ENCODE peak calls at places on chromosome 18, in six cellular contexts. J, F, H, B, T and L are unnamed samples.

GRCh38 chr18:57837917-57838548 is 34.9 kb upstream of the ATP8B1 start:
- DNase-seq in B (no peak), F (peak; percentile 37), J (no peak), H (no peak), T (no peak), L (no peak)

GRCh38 chr18:48140738-48141137 is 210.3 kb upstream of the SMAD2 start:
- DNase-seq in H (no peak), F (no peak), J (no peak), B (no peak), T (no peak), L (no peak)

GRCh38 chr18:54388203-54389142 is 30.8 kb downstream of the C18orf54 start:
- DNase-seq in J (no peak), T (peak; percentile 70), F (peak; percentile 85), B (peak; percentile 52), H (peak; percentile 62), L (no peak)

GRCh38 chr18:46546111-46546640 is 110.8 kb downstream of the LOXHD1 start:
- DNase-seq in B (no peak), H (no peak), J (no peak), F (no peak), T (no peak), L (no peak)

GRCh38 chr18:24414349-24415003 is 12.0 kb upstream of the IMPACT start:
- DNase-seq in J (no peak), T (no peak), B (no peak), H (no peak), F (no peak), L (no peak)

GRCh38 chr18:63207154-63207790 is 112.3 kb downstream of the BCL2 start:
- DNase-seq in B (no peak), F (no peak), H (no peak), T (no peak), J (no peak), L (no peak)

GRCh38 chr18:73895701-73896100 is 251.9 kb downstream of the FBXO15 start:
- DNase-seq in T (no peak), F (no peak), B (no peak), J (no peak), H (no peak), L (no peak)

GRCh38 chr18:35754464-35754863 is 172.9 kb downstream of the GALNT1 start:
- DNase-seq in T (no peak), J (no peak), H (no peak), F (no peak), B (no peak), L (no peak)

GRCh38 chr18:13577091-13577697 is 149.2 kb downstream of the FAM210A start:
- DNase-seq in H (no peak), T (no peak), F (peak; percentile 7), J (no peak), B (no peak), L (no peak)

GRCh38 chr18:36756262-36756661 is 72.5 kb downstream of the TPGS2 start:
- DNase-seq in T (no peak), F (peak; percentile 31), J (no peak), H (no peak), B (no peak), L (no peak)

GRCh38 chr18:28903366-28903765 is 726.4 kb upstream of the CDH2 start:
- DNase-seq in F (peak; percentile 40), J (no peak), T (no peak), B (no peak), H (no peak), L (no peak)

GRCh38 chr18:49464718-49465598 is 4.5 kb upstream of the DYM start:
- DNase-seq in T (peak; percentile 60), J (no peak), B (no peak), F (peak; percentile 28), H (peak; percentile 20), L (no peak)

GRCh38 chr18:32418148-32418547 is 52.5 kb downstream of the GAREM1 start:
- DNase-seq in B (no peak), F (no peak), H (no peak), J (no peak), T (no peak), L (no peak)

GRCh38 chr18:53991805-53992204 is 232.7 kb downstream of the MBD2 start:
- DNase-seq in T (no peak), H (no peak), B (no peak), F (no peak), J (no peak), L (no peak)

GRCh38 chr18:54130177-54130576 is 94.3 kb downstream of the MBD2 start:
- DNase-seq in F (peak; percentile 10), J (no peak), T (no peak), B (no peak), H (no peak), L (no peak)

GRCh38 chr18:67094123-67094522 is 422.4 kb downstream of the DSEL start:
- DNase-seq in J (no peak), F (no peak), B (no peak), H (no peak), T (no peak), L (no peak)

GRCh38 chr18:74840492-74841167 is 243.0 kb downstream of the ZNF407 start:
- DNase-seq in B (no peak), T (no peak), H (peak; percentile 51), J (no peak), F (peak; percentile 82), L (no peak)

GRCh38 chr18:34867520-34867919 is 157.4 kb downstream of the DTNA start:
- DNase-seq in F (no peak), B (no peak), H (peak; percentile 38), J (no peak), T (peak; percentile 46), L (no peak)

GRCh38 chr18:24695168-24695567 is 234.7 kb downstream of the HRH4 start:
- DNase-seq in B (no peak), J (no peak), T (no peak), H (no peak), F (peak; percentile 52), L (no peak)

GRCh38 chr18:59994357-59994756 is 94.6 kb downstream of the PMAIP1 start:
- DNase-seq in J (no peak), T (no peak), B (no peak), H (peak; percentile 11), F (peak; percentile 12), L (no peak)

GRCh38 chr18:63189817-63190216 is 129.8 kb downstream of the BCL2 start:
- DNase-seq in F (no peak), T (no peak), B (no peak), J (no peak), H (no peak), L (no peak)

GRCh38 chr18:5962362-5962761 is 67.0 kb upstream of the TMEM200C start:
- DNase-seq in J (no peak), F (no peak), T (no peak), H (no peak), B (no peak), L (no peak)

GRCh38 chr18:26103579-26103978 is 13.2 kb upstream of the SS18 start:
- DNase-seq in F (no peak), J (no peak), H (peak; percentile 39), B (no peak), T (no peak), L (no peak)

GRCh38 chr18:62863629-62864028 is 148.3 kb downstream of the PHLPP1 start:
- DNase-seq in T (no peak), B (peak; percentile 71), H (no peak), J (no peak), F (peak; percentile 65), L (no peak)

GRCh38 chr18:44627245-44627644 is 53.4 kb upstream of the SETBP1 start:
- DNase-seq in F (peak; percentile 1), B (no peak), J (no peak), T (no peak), H (peak; percentile 20), L (no peak)

GRCh38 chr18:78228974-78229373 is 750.6 kb upstream of the SALL3 start:
- DNase-seq in F (no peak), J (no peak), T (peak; percentile 25), B (no peak), H (no peak), L (no peak)

GRCh38 chr18:36481201-36481657 is 183.7 kb downstream of the FHOD3 start:
- DNase-seq in T (no peak), J (no peak), H (no peak), F (no peak), B (no peak), L (no peak)

DNA sequence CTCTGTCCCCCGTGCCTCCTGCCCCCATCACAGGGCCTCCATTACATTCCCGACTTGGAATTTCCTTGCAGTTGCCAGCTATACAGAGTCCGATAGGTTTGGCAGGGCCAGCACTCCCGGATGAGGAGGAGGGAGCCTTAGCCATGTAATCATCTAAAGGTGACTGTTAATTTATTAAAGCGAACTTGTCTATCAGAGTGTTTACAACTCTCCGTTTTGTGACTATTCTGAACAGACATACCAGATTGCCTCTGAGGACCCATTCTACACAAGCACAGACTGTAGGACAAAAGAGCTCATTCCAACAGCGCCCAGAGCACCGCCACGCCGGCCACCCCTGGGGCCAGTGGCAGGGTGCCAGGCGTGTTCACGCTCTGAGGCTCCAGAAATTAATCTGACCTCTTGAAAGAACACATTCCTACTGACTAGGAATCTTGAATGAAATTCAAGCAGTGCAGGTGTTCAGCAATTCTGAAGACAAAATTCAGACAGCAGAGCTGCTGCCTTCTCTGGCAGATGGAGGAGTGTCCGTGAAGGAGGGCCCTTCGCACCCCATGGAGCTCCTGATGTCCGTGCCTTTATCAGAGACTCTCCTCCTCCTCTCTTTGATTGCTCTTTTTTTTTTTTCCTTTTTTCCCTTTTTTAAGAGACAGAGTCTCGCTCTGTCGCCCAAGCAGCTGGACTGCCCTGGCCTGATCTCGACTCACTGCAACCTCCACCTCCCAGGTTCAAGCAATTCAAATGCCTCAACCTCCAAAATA is 58.1 kb upstream of the RALBP1 start:
- DNase-seq in J (no peak), F (peak; percentile 56), T (no peak), H (no peak), B (no peak), L (no peak)
- H3K27ac ChIP-seq in J (no peak overlapping the region), F (peak overlapping the region; percentile 50), T (no peak overlapping the region), H (no peak overlapping the region), B (no peak overlapping the region), L (peak overlapping the region; percentile 52)

DNA sequence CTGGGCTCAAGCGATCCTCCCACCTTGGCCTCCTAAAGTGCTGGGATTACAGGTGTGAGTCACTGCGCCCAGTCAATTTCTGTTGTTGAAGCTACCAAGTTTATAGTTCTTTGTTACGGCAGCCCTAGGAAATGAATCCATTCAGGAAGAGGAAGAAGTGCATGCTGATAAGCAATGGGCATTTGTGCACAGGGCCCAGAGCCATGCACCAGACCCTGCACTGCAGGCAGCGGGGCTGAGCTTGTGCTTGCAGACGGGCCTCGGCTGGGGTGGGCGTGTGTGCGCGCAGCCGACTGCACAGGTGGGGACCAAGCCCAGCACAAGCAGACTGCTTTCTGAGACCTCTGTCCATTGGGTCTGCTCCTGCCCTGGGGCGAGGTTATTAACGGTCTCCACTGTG is 144.6 kb downstream of the CABLES1 start:
- DNase-seq in H (no peak), J (no peak), F (no peak), T (no peak), B (no peak), L (no peak)
- TF ChIP-seq POLR2A in H (no peak), J (no peak), F (no peak), T (no peak), B (no peak), L (no peak)

DNA sequence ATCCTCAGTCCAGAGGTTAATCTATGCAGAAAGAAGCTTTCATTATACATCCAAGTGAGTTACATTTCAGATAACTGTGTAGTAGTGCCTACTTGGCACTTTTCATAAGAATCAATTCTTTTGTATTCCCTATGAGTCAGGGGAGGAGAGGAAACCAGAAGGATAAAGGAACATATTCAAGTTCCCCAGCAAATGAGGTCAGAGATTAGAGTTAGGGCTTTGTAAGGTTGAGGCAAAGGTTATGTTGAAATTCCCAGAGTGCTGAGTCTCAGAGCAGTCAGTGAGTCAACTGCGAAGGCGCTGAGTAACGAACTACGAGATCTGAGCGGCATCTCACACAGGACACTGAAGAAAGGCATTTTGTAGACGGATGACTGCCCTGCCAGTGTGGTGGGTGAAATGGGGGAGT is 25.1 kb upstream of the ME2 start:
- DNase-seq in H (peak; percentile 79), J (no peak), B (peak; percentile 61), T (no peak), F (peak; percentile 57), L (no peak)
- H3K27ac ChIP-seq in H (peak overlapping the region; percentile 92), J (no peak overlapping the region), B (peak overlapping the region; percentile 24), T (no peak overlapping the region), F (no peak overlapping the region), L (peak overlapping the region; percentile 73)

GRCh38 chr18:23238651-23239349 is 103.5 kb downstream of the CABLES1 start:
- DNase-seq in F (peak; percentile 33), B (peak; percentile 56), H (no peak), J (no peak), T (no peak), L (no peak)
- TF ChIP-seq POLR2A in F (no peak), B (no peak), H (no peak), J (no peak), T (no peak), L (no peak)